ENCODE peak calls at places on chromosome 21, in seven cellular contexts. One of them, this sample, is unnamed.

GRCh38 chr21:17931080-17931479 is 111.9 kb upstream of the C21orf91 start:
- DNase-seq in hypothalamus: no peak
- DNase-seq in AG20443: no peak
- DNase-seq in HS-5: no peak
- DNase-seq in activated naive CD4-positive, alpha-beta T cell: no peak
- DNase-seq in cardiac muscle cell: no peak
- DNase-seq in NCI-H1436: no peak
- DNase-seq in this sample: no peak

GRCh38 chr21:22076471-22076870 is 1078.3 kb downstream of the NCAM2 start:
- DNase-seq in cardiac muscle cell: no peak
- DNase-seq in HS-5: no peak
- DNase-seq in activated naive CD4-positive, alpha-beta T cell: no peak
- DNase-seq in AG20443: no peak
- DNase-seq in hypothalamus: no peak
- DNase-seq in NCI-H1436: no peak
- DNase-seq in this sample: no peak

GRCh38 chr21:14616303-14617039 is 70.4 kb upstream of the SAMSN1 start:
- DNase-seq in cardiac muscle cell: no peak
- DNase-seq in HS-5: no peak
- DNase-seq in AG20443: no peak
- DNase-seq in activated naive CD4-positive, alpha-beta T cell: no peak
- DNase-seq in NCI-H1436: no peak
- DNase-seq in hypothalamus: no peak
- DNase-seq in this sample: no peak

GRCh38 chr21:38140192-38140905 is 116.4 kb upstream of the KCNJ15 start:
- DNase-seq in hypothalamus: no peak
- DNase-seq in cardiac muscle cell: no peak
- DNase-seq in activated naive CD4-positive, alpha-beta T cell: no peak
- DNase-seq in AG20443: peak
- DNase-seq in NCI-H1436: peak
- DNase-seq in HS-5: no peak
- DNase-seq in this sample: no peak

GRCh38 chr21:43603230-43603626 is 56.1 kb downstream of the HSF2BP start:
- DNase-seq in AG20443: no peak
- DNase-seq in HS-5: no peak
- DNase-seq in cardiac muscle cell: no peak
- DNase-seq in hypothalamus: no peak
- DNase-seq in NCI-H1436: no peak
- DNase-seq in activated naive CD4-positive, alpha-beta T cell: no peak
- DNase-seq in this sample: no peak

GRCh38 chr21:26845066-26845749 is at the start of gene ADAMTS1:
- DNase-seq in hypothalamus: peak
- DNase-seq in AG20443: peak
- DNase-seq in activated naive CD4-positive, alpha-beta T cell: no peak
- DNase-seq in HS-5: no peak
- DNase-seq in NCI-H1436: no peak
- DNase-seq in cardiac muscle cell: peak
- DNase-seq in this sample: peak

GRCh38 chr21:36125513-36126121 is 9.3 kb upstream of the CBR3 start:
- DNase-seq in cardiac muscle cell: peak
- DNase-seq in HS-5: no peak
- DNase-seq in activated naive CD4-positive, alpha-beta T cell: peak
- DNase-seq in NCI-H1436: peak
- DNase-seq in hypothalamus: no peak
- DNase-seq in AG20443: peak
- DNase-seq in this sample: no peak

GRCh38 chr21:42796327-42797062 is 82.8 kb downstream of the WDR4 start:
- DNase-seq in NCI-H1436: no peak
- DNase-seq in HS-5: no peak
- DNase-seq in hypothalamus: no peak
- DNase-seq in cardiac muscle cell: no peak
- DNase-seq in AG20443: no peak
- DNase-seq in activated naive CD4-positive, alpha-beta T cell: no peak
- DNase-seq in this sample: no peak

GRCh38 chr21:45392206-45392971 is 12.6 kb upstream of the COL18A1 start:
- DNase-seq in hypothalamus: no peak
- DNase-seq in activated naive CD4-positive, alpha-beta T cell: no peak
- DNase-seq in NCI-H1436: no peak
- DNase-seq in cardiac muscle cell: no peak
- DNase-seq in AG20443: no peak
- DNase-seq in HS-5: no peak
- DNase-seq in this sample: no peak

GRCh38 chr21:35603471-35603870 is 456.9 kb downstream of the SETD4 start:
- DNase-seq in HS-5: no peak
- DNase-seq in activated naive CD4-positive, alpha-beta T cell: no peak
- DNase-seq in hypothalamus: no peak
- DNase-seq in NCI-H1436: no peak
- DNase-seq in cardiac muscle cell: no peak
- DNase-seq in AG20443: no peak
- DNase-seq in this sample: no peak

GRCh38 chr21:27035791-27036190 is 68.9 kb upstream of the ADAMTS5 start:
- DNase-seq in AG20443: no peak
- DNase-seq in NCI-H1436: no peak
- DNase-seq in activated naive CD4-positive, alpha-beta T cell: no peak
- DNase-seq in HS-5: no peak
- DNase-seq in hypothalamus: no peak
- DNase-seq in cardiac muscle cell: no peak
- DNase-seq in this sample: no peak

GRCh38 chr21:25837545-25838263 is 102.9 kb downstream of the GABPA start:
- DNase-seq in activated naive CD4-positive, alpha-beta T cell: no peak
- DNase-seq in hypothalamus: no peak
- DNase-seq in HS-5: no peak
- DNase-seq in AG20443: no peak
- DNase-seq in cardiac muscle cell: no peak
- DNase-seq in NCI-H1436: no peak
- DNase-seq in this sample: no peak

GRCh38 chr21:42575111-42575510 is 61.5 kb downstream of the SLC37A1 start:
- DNase-seq in HS-5: no peak
- DNase-seq in activated naive CD4-positive, alpha-beta T cell: no peak
- DNase-seq in NCI-H1436: no peak
- DNase-seq in hypothalamus: no peak
- DNase-seq in cardiac muscle cell: no peak
- DNase-seq in AG20443: no peak
- DNase-seq in this sample: no peak

GRCh38 chr21:37994211-37994610 is 78.0 kb upstream of the KCNJ6 start:
- DNase-seq in hypothalamus: no peak
- DNase-seq in NCI-H1436: no peak
- DNase-seq in AG20443: no peak
- DNase-seq in cardiac muscle cell: no peak
- DNase-seq in activated naive CD4-positive, alpha-beta T cell: no peak
- DNase-seq in HS-5: no peak
- DNase-seq in this sample: no peak

This sample was measured in cortex of kidney.